ENCODE peak calls at places on chromosomes 4 and X, in ten cellular contexts. Q is pancreas; W is IMR-90; B is A549; K is colonic mucosa; D is H9; E is uterus; O is CD4-positive, alpha-beta T cell; I is heart left ventricle; J is small intestine. Z is an unnamed sample.

GRCh38 chr4:185921583-185922555 is 109.9 kb upstream of the SORBS2 start:
- DNase-seq in Q (no peak), W (no peak), B (no peak), K (no peak), D (no peak), E (no peak), O (no peak), I (no peak), J (no peak), Z (no peak)

GRCh38 chr4:33054161-33054560 is 2334.0 kb downstream of the PCDH7 start:
- DNase-seq in Q (no peak), W (no peak), B (no peak), K (no peak), D (no peak), E (no peak), O (no peak), I (no peak), J (no peak), Z (no peak)

GRCh38 chr4:3868841-3869572 is 102.8 kb downstream of the ADRA2C start:
- DNase-seq in Q (no peak), W (no peak), B (no peak), K (no peak), D (peak; percentile 22), E (peak; percentile 6), O (no peak), I (no peak), J (no peak), Z (no peak)

GRCh38 chr4:24778427-24779225 is 16.7 kb upstream of the SOD3 start:
- DNase-seq in Q (no peak), W (peak; percentile 98), B (no peak), K (no peak), D (no peak), E (peak; percentile 72), O (no peak), I (no peak), J (no peak), Z (no peak)

GRCh38 chr4:85147481-85148076 is 181.1 kb upstream of the WDFY3 start:
- DNase-seq in Q (peak; percentile 35), W (peak; percentile 54), B (peak; percentile 13), K (peak; percentile 29), D (peak; percentile 35), E (no peak), O (no peak), I (peak; percentile 54), J (peak; percentile 68), Z (no peak)

GRCh38 chr4:78038704-78039103 is 18.4 kb upstream of the FRAS1 start:
- DNase-seq in Q (no peak), W (no peak), B (no peak), K (no peak), D (no peak), E (no peak), O (no peak), I (no peak), J (no peak), Z (no peak)

GRCh38 chr4:74768857-74769525 is 25.3 kb downstream of the BTC start:
- DNase-seq in Q (no peak), W (peak; percentile 9), B (peak; percentile 5), K (peak; percentile 35), D (no peak), E (no peak), O (no peak), I (no peak), J (peak; percentile 80), Z (no peak)

GRCh38 chr4:168437192-168437938 is 42.9 kb downstream of the DDX60L start:
- DNase-seq in Q (no peak), W (no peak), B (no peak), K (no peak), D (no peak), E (no peak), O (no peak), I (no peak), J (no peak), Z (no peak)

GRCh38 chr4:53854991-53855885 is 209.2 kb downstream of the CHIC2 start:
- DNase-seq in Q (no peak), W (peak; percentile 60), B (no peak), K (no peak), D (no peak), E (no peak), O (no peak), I (peak; percentile 46), J (no peak), Z (no peak)

GRCh38 chrX:49039598-49040375 is 3.4 kb downstream of the TFE3 start:
- DNase-seq in Q (peak; percentile 46), W (peak; percentile 94), B (peak; percentile 84), K (peak; percentile 52), D (peak; percentile 97), E (peak; percentile 78), O (peak; percentile 30), I (peak; percentile 76), J (peak; percentile 38), Z (peak; percentile 11)

GRCh38 chrX:23900220-23900797 is 7.4 kb downstream of the APOO start:
- DNase-seq in Q (no peak), W (no peak), B (no peak), K (no peak), D (no peak), E (no peak), O (no peak), I (peak; percentile 39), J (peak; percentile 41), Z (no peak)

GRCh38 chr4:169045862-169046584 is 36.0 kb upstream of the CBR4 start:
- DNase-seq in Q (no peak), W (no peak), B (no peak), K (no peak), D (peak; percentile 52), E (no peak), O (no peak), I (no peak), J (no peak), Z (no peak)

GRCh38 chr4:119025916-119026661 is 109.5 kb upstream of the MYOZ2 start:
- DNase-seq in Q (no peak), W (peak; percentile 93), B (peak; percentile 38), K (no peak), D (no peak), E (peak; percentile 71), O (no peak), I (peak; percentile 52), J (peak; percentile 50), Z (no peak)

GRCh38 chr4:16752150-16752549 is 146.3 kb downstream of the LDB2 start:
- DNase-seq in Q (no peak), W (peak; percentile 25), B (no peak), K (no peak), D (no peak), E (no peak), O (no peak), I (no peak), J (no peak), Z (no peak)

GRCh38 chr4:15478724-15479088 is 9.0 kb downstream of the CC2D2A start:
- DNase-seq in Q (no peak), W (no peak), B (peak; percentile 3), K (no peak), D (peak; percentile 33), E (no peak), O (no peak), I (no peak), J (no peak), Z (no peak)

GRCh38 chr4:15482346-15482745 is 12.7 kb downstream of the CC2D2A start:
- DNase-seq in Q (no peak), W (no peak), B (no peak), K (no peak), D (no peak), E (no peak), O (no peak), I (no peak), J (no peak), Z (no peak)

GRCh38 chr4:15479913-15480185 is 10.2 kb downstream of the CC2D2A start:
- DNase-seq in Q (no peak), W (peak; percentile 91), B (no peak), K (no peak), D (no peak), E (no peak), O (no peak), I (no peak), J (no peak), Z (no peak)

GRCh38 chr4:15476396-15476795 is 6.7 kb downstream of the CC2D2A start:
- DNase-seq in Q (no peak), W (no peak), B (no peak), K (no peak), D (no peak), E (no peak), O (no peak), I (no peak), J (no peak), Z (no peak)

GRCh38 chr4:15479089-15479912 is 9.6 kb downstream of the CC2D2A start:
- DNase-seq in Q (peak; percentile 31), W (peak; percentile 89), B (peak; percentile 58), K (peak; percentile 32), D (peak; percentile 86), E (peak; percentile 59), O (no peak), I (peak; percentile 39), J (peak; percentile 59), Z (peak; percentile 46)
- H3K27ac ChIP-seq in Q (no peak overlapping the region), W (peak overlapping the region; percentile 81), B (peak overlapping the region; percentile 92), K (peak overlapping the region; percentile 16), D (peak overlapping the region; percentile 80), E (peak overlapping the region; percentile 69), O (no peak overlapping the region), I (peak overlapping the region; percentile 45), J (no peak overlapping the region), Z (peak overlapping the region; percentile 81)

DNA sequence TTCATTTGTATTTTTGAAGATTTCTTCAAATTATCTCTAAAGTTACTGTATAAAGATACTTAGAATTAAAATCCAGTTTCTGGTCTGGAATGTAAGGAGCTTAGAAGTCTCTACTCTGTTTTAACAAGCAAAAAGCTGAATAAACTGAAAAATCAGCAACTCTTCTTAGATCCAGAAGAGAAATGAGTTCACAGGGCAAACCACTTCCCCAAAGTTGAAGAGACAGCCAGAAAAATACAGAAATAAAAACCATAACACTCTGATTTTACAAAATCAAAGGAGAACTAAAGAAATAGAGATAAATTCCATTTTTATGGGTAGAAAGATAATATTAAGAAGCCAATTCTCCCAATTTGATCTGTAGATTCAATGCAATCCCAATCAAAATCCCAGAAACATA is 1166.8 kb downstream of the ADGRL3 start:
- DNase-seq in Q (no peak), W (no peak), B (no peak), K (no peak), D (no peak), E (no peak), O (no peak), I (no peak), J (no peak), Z (no peak)
- H3K27ac ChIP-seq in Q (no peak overlapping the region), W (no peak overlapping the region), B (no peak overlapping the region), K (no peak overlapping the region), D (no peak overlapping the region), E (no peak overlapping the region), O (no peak overlapping the region), I (no peak overlapping the region), J (no peak overlapping the region), Z (no peak overlapping the region)

DNA sequence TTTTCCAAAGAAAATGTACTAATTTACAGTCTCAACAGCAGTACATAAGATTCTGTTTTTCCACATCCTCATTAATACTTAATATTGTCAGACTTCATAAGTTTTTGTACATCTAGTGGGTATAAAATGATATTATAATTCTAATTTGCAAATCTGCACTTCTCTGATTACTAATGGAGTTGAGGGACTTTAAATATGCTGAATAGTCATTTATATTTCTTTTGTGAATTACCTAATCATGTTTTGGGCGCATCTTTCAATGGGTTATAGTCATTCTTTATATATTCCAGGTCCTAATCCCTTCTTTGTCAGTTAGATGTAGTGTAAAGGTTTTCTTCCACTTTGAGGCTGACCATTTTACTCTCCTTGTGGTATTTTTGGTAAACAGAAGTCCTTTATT is 96.1 kb downstream of the KDR start:
- DNase-seq in Q (no peak), W (no peak), B (no peak), K (no peak), D (no peak), E (no peak), O (no peak), I (no peak), J (no peak), Z (no peak)
- H3K27ac ChIP-seq in Q (no peak overlapping the region), W (no peak overlapping the region), B (no peak overlapping the region), K (no peak overlapping the region), D (no peak overlapping the region), E (peak overlapping the region; percentile 75), O (no peak overlapping the region), I (peak overlapping the region; percentile 61), J (no peak overlapping the region), Z (no peak overlapping the region)

GRCh38 chr4:127309360-127310095 is 323.2 kb upstream of the INTU start:
- DNase-seq in Q (no peak), W (peak; percentile 27), B (no peak), K (no peak), D (no peak), E (no peak), O (no peak), I (no peak), J (no peak), Z (no peak)
- H3K27ac ChIP-seq in Q (no peak overlapping the region), W (no peak overlapping the region), B (no peak overlapping the region), K (no peak overlapping the region), D (no peak overlapping the region), E (no peak overlapping the region), O (no peak overlapping the region), I (no peak overlapping the region), J (no peak overlapping the region), Z (no peak overlapping the region)

Z was measured in substantia nigra.